ENCODE peak calls at places on chromosomes 5 and 9, in five cellular contexts. M is WERI-Rb-1, H is coronary artery, G is PC-3, I is cardiac fibroblast. S is an unnamed sample.

GRCh38 chr5:115402822-115403577 is 106.5 kb upstream of the CCDC112 start:
- DNase-seq in M (no peak), H (no peak), G (peak), I (peak), S (no peak)

GRCh38 chr9:92618633-92619225 is 51.2 kb downstream of the IPPK start:
- DNase-seq in M (no peak), H (peak), G (no peak), I (no peak), S (no peak)

GRCh38 chr9:108676344-108676743 is 179.4 kb downstream of the ACTL7B start:
- DNase-seq in M (no peak), H (peak), G (no peak), I (no peak), S (no peak)

GRCh38 chr9:7088598-7088997 is 330.8 kb downstream of the KDM4C start:
- DNase-seq in M (no peak), H (no peak), G (no peak), I (no peak), S (no peak)

GRCh38 chr5:51651889-51652288 is 268.6 kb downstream of the ISL1 start:
- DNase-seq in M (no peak), H (no peak), G (peak), I (peak), S (peak)

GRCh38 chr5:143459433-143459832 is 55.9 kb upstream of the NR3C1 start:
- DNase-seq in M (no peak), H (no peak), G (no peak), I (no peak), S (no peak)

GRCh38 chr9:6873862-6874261 is 116.1 kb downstream of the KDM4C start:
- DNase-seq in M (no peak), H (no peak), G (no peak), I (peak), S (no peak)

GRCh38 chr5:131400585-131400984 is 136.7 kb downstream of the CDC42SE2 start:
- DNase-seq in M (no peak), H (no peak), G (no peak), I (no peak), S (no peak)

GRCh38 chr5:126002222-126002897 is 420.8 kb upstream of the GRAMD2B start:
- DNase-seq in M (peak), H (peak), G (no peak), I (peak), S (peak)

GRCh38 chr5:33079548-33079947 is 361.2 kb upstream of the TARS1 start:
- DNase-seq in M (no peak), H (no peak), G (no peak), I (peak), S (no peak)

GRCh38 chr9:106771618-106772017 is 91.3 kb upstream of the ZNF462 start:
- DNase-seq in M (no peak), H (no peak), G (no peak), I (peak), S (no peak)

GRCh38 chr9:13567833-13568232 is 288.3 kb upstream of the MPDZ start:
- DNase-seq in M (no peak), H (no peak), G (no peak), I (no peak), S (no peak)

GRCh38 chr5:140794594-140795258 is at the start of gene PCDHA2:
- DNase-seq in M (no peak), H (no peak), G (no peak), I (no peak), S (no peak)

GRCh38 chr5:53035868-53036381 is 46.8 kb downstream of the ITGA2 start:
- DNase-seq in M (peak), H (no peak), G (peak), I (no peak), S (no peak)

GRCh38 chr9:120886490-120886967 is 9.5 kb upstream of the PHF19 start:
- DNase-seq in M (no peak), H (no peak), G (peak), I (peak), S (no peak)

GRCh38 chr9:113988385-113988784 is 89.7 kb downstream of the AMBP start:
- DNase-seq in M (no peak), H (no peak), G (no peak), I (no peak), S (no peak)

GRCh38 chr9:33450747-33451146 is 3.4 kb upstream of the AQP3 start:
- DNase-seq in M (no peak), H (no peak), G (no peak), I (no peak), S (no peak)

GRCh38 chr9:6034954-6035353 is 19.5 kb upstream of the RANBP6 start:
- DNase-seq in M (no peak), H (no peak), G (peak), I (no peak), S (no peak)

GRCh38 chr9:133953976-133954709 is 38.0 kb downstream of the VAV2 start:
- DNase-seq in M (no peak), H (no peak), G (no peak), I (no peak), S (no peak)

GRCh38 chr9:120841930-120842684 is 615 bp downstream of the PSMD5 start:
- DNase-seq in M (no peak), H (no peak), G (peak), I (no peak), S (no peak)

GRCh38 chr9:68822596-68823165 is 117.6 kb downstream of the PIP5K1B start:
- DNase-seq in M (no peak), H (no peak), G (peak), I (peak), S (no peak)

GRCh38 chr5:93008502-93009167 is 572.4 kb downstream of the NR2F1-AS1 start:
- DNase-seq in M (no peak), H (no peak), G (no peak), I (peak), S (no peak)

GRCh38 chr9:107227696-107228258 is 55.3 kb upstream of the RAD23B start:
- DNase-seq in M (no peak), H (no peak), G (no peak), I (peak), S (no peak)

GRCh38 chr9:110942522-110942921 is 95.7 kb downstream of the LPAR1 start:
- DNase-seq in M (no peak), H (no peak), G (peak), I (peak), S (no peak)

GRCh38 chr9:4614627-4615026 is 47.5 kb upstream of the PLPP6 start:
- DNase-seq in M (no peak), H (no peak), G (peak), I (no peak), S (no peak)

GRCh38 chr5:141780240-141780951 is 97.8 kb downstream of the PCDH1 start:
- DNase-seq in M (peak), H (no peak), G (no peak), I (no peak), S (no peak)

GRCh38 chr5:35369965-35370790 is 139.9 kb upstream of the PRLR start:
- DNase-seq in M (no peak), H (no peak), G (no peak), I (no peak), S (no peak)

GRCh38 chr9:101018391-101018990 is 10.0 kb upstream of the PLPPR1 start:
- DNase-seq in M (peak), H (no peak), G (no peak), I (no peak), S (no peak)

GRCh38 chr5:93915142-93915553 is 173.7 kb upstream of the POU5F2 start:
- DNase-seq in M (no peak), H (no peak), G (peak), I (peak), S (peak)

GRCh38 chr9:137619240-137620090 is 660 bp downstream of the EHMT1 start:
- DNase-seq in M (no peak), H (no peak), G (peak), I (peak), S (no peak)

GRCh38 chr5:96785719-96786118 is 22.0 kb downstream of the ERAP1 start:
- DNase-seq in M (no peak), H (no peak), G (no peak), I (no peak), S (no peak)

GRCh38 chr9:95103385-95104087 is 214.0 kb downstream of the FANCC start:
- DNase-seq in M (peak), H (no peak), G (no peak), I (no peak), S (no peak)

GRCh38 chr5:173315495-173316352 is 12.5 kb downstream of the STC2 start:
- DNase-seq in M (no peak), H (no peak), G (peak), I (peak), S (peak)

GRCh38 chr5:124599048-124599973 is 147.1 kb downstream of the ZNF608 start:
- DNase-seq in M (no peak), H (no peak), G (peak), I (peak), S (peak)

GRCh38 chr5:31886206-31886605 is 247.3 kb downstream of the PDZD2 start:
- DNase-seq in M (no peak), H (no peak), G (no peak), I (no peak), S (no peak)

GRCh38 chr9:17627641-17628040 is 48.8 kb downstream of the SH3GL2 start:
- DNase-seq in M (peak), H (no peak), G (peak), I (no peak), S (no peak)

DNA sequence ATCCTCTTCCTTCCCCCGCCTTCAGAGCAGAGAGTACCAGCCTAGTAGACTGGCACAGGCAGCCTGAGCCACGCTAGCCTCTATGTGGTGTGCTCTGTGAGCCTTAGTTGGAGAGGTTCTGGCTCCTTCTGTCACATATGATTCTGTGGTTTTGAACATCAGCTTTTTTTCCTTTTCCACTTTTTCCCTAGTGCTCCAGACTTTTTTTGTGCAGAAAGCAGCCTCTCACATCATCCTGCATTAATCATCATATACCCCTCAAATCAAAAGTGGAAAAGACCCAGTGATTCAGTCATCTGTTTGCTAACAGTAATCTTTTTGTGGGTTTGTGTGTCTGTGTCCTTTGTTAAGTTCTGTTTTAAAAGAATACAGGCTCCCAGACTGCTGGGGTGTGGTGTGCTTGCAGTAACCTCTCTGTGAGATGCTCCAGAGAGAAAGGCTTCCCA is 663.9 kb upstream of the RGMB start:
- DNase-seq in M (no peak), H (no peak), G (peak), I (peak), S (no peak)
- H3K4me3 ChIP-seq in M (no peak), H (no peak), G (peak), I (peak), S (no peak)

GRCh38 chr5:135829681-135830383 is 4.6 kb upstream of the SLC25A48 start:
- DNase-seq in M (peak), H (peak), G (peak), I (peak), S (no peak)
- TF ChIP-seq CTCF in M (peak), H (peak), G (peak), I (peak), S (peak)

GRCh38 chr9:84722388-84722989 is 53.0 kb downstream of the NTRK2 start:
- DNase-seq in M (no peak), H (no peak), G (no peak), I (no peak), S (no peak)
- H3K4me3 ChIP-seq in M (no peak), H (no peak), G (no peak), I (no peak), S (no peak)

DNA sequence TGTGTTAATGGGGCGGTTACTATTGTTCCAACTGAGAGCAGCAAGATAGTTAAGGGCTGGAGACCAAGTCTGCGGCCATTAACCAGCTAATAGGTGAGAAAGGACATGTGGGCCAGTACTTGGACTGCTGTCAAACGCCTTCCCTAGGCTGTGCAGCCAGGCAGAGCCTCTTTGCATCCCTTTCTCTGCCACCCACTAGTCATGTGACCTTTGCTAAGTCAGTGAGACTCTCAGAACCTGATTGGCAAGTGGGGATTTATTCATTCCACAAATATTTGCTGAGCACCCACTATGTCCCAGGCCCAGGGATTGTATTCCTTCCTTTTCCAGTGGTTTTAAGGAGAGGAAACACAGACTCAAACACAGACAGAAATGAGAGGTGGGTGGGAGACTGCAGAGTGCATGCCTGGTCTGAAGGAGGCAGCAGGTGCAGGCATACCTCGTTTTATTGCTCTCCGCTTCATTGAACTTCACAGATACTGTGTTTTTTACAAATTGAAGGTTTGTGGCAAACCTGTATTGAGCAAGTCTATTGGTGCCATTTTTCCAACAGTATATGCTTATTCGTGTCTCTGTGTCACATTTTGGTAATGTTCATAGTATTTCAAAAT is 71.6 kb upstream of the GALNT10 start:
- DNase-seq in M (no peak), H (no peak), G (peak), I (no peak), S (peak)
- TF ChIP-seq CTCF in M (peak), H (no peak), G (peak), I (no peak), S (peak)

GRCh38 chr5:79699766-79700400 is 10.2 kb downstream of the CMYA5 start:
- DNase-seq in M (no peak), H (no peak), G (peak), I (no peak), S (no peak)
- H3K4me3 ChIP-seq in M (no peak), H (no peak), G (no peak), I (no peak), S (no peak)